ENCODE peak calls at places on chromosomes 2 and 18, in four cellular contexts. One of them, this sample, is unnamed.

GRCh38 chr2:210503622-210504300 is 27.2 kb upstream of the LANCL1 start:
- DNase-seq in AG20443: no peak
- DNase-seq in T-helper 1 cell: no peak
- DNase-seq in Daoy: no peak
- DNase-seq in this sample: no peak

GRCh38 chr2:222594679-222595078 is 61.2 kb downstream of the FARSB start:
- DNase-seq in AG20443: peak; percentile 66
- DNase-seq in T-helper 1 cell: no peak
- DNase-seq in Daoy: no peak
- DNase-seq in this sample: peak; percentile 35

GRCh38 chr18:63511285-63511684 is 30.9 kb upstream of the SERPINB12 start:
- DNase-seq in AG20443: peak; percentile 60
- DNase-seq in T-helper 1 cell: no peak
- DNase-seq in Daoy: peak; percentile 47
- DNase-seq in this sample: peak; percentile 65

GRCh38 chr18:10421859-10422258 is 32.6 kb upstream of the APCDD1 start:
- DNase-seq in AG20443: peak; percentile 77
- DNase-seq in T-helper 1 cell: no peak
- DNase-seq in Daoy: no peak
- DNase-seq in this sample: peak; percentile 12

GRCh38 chr18:3508576-3509559 is 58.9 kb downstream of the TGIF1 start:
- DNase-seq in AG20443: no peak
- DNase-seq in T-helper 1 cell: no peak
- DNase-seq in Daoy: no peak
- DNase-seq in this sample: no peak

GRCh38 chr18:31603335-31603734 is 11.7 kb downstream of the TTR start:
- DNase-seq in AG20443: no peak
- DNase-seq in T-helper 1 cell: no peak
- DNase-seq in Daoy: peak; percentile 17
- DNase-seq in this sample: peak; percentile 40

GRCh38 chr2:43171789-43172188 is 54.6 kb downstream of the ZFP36L2 start:
- DNase-seq in AG20443: peak; percentile 35
- DNase-seq in T-helper 1 cell: no peak
- DNase-seq in Daoy: peak; percentile 44
- DNase-seq in this sample: peak; percentile 51

GRCh38 chr2:27427863-27428212 is 593 bp upstream of the NRBP1 start:
- DNase-seq in AG20443: no peak
- DNase-seq in T-helper 1 cell: no peak
- DNase-seq in Daoy: no peak
- DNase-seq in this sample: no peak

GRCh38 chr2:160317113-160318099 is 117.3 kb upstream of the ITGB6 start:
- DNase-seq in AG20443: no peak
- DNase-seq in T-helper 1 cell: no peak
- DNase-seq in Daoy: no peak
- DNase-seq in this sample: no peak

GRCh38 chr2:116366212-116366611 is 1448.3 kb upstream of the DDX18 start:
- DNase-seq in AG20443: no peak
- DNase-seq in T-helper 1 cell: no peak
- DNase-seq in Daoy: no peak
- DNase-seq in this sample: no peak

GRCh38 chr2:36562245-36562644 is 35.7 kb downstream of the FEZ2 start:
- DNase-seq in AG20443: no peak
- DNase-seq in T-helper 1 cell: no peak
- DNase-seq in Daoy: peak; percentile 69
- DNase-seq in this sample: peak; percentile 65

GRCh38 chr2:241848761-241849615 is 9.7 kb downstream of the PDCD1 start:
- DNase-seq in AG20443: no peak
- DNase-seq in T-helper 1 cell: no peak
- DNase-seq in Daoy: no peak
- DNase-seq in this sample: no peak

GRCh38 chr2:101364878-101365277 is 22.4 kb downstream of the CREG2 start:
- DNase-seq in AG20443: no peak
- DNase-seq in T-helper 1 cell: no peak
- DNase-seq in Daoy: no peak
- DNase-seq in this sample: no peak

GRCh38 chr2:21515903-21516302 is 392.1 kb downstream of the TDRD15 start:
- DNase-seq in AG20443: no peak
- DNase-seq in T-helper 1 cell: no peak
- DNase-seq in Daoy: no peak
- DNase-seq in this sample: no peak

GRCh38 chr2:115364078-115364477 is 921.6 kb downstream of the DPP10 start:
- DNase-seq in AG20443: no peak
- DNase-seq in T-helper 1 cell: no peak
- DNase-seq in Daoy: no peak
- DNase-seq in this sample: no peak

GRCh38 chr2:224832207-224832606 is 116.0 kb upstream of the CCDC195 start:
- DNase-seq in AG20443: no peak
- DNase-seq in T-helper 1 cell: no peak
- DNase-seq in Daoy: no peak
- DNase-seq in this sample: no peak

GRCh38 chr18:47936975-47937374 is 6.5 kb upstream of the SMAD2 start:
- DNase-seq in AG20443: no peak
- DNase-seq in T-helper 1 cell: no peak
- DNase-seq in Daoy: no peak
- DNase-seq in this sample: no peak

GRCh38 chr2:240426797-240427721 is 8.4 kb upstream of the GPC1 start:
- DNase-seq in AG20443: no peak
- DNase-seq in T-helper 1 cell: no peak
- DNase-seq in Daoy: peak; percentile 75
- DNase-seq in this sample: peak; percentile 33

GRCh38 chr2:16476866-16477265 is 188.8 kb downstream of the CYRIA start:
- DNase-seq in AG20443: no peak
- DNase-seq in T-helper 1 cell: no peak
- DNase-seq in Daoy: no peak
- DNase-seq in this sample: no peak

GRCh38 chr2:48851161-48851560 is 95.6 kb upstream of the LHCGR start:
- DNase-seq in AG20443: no peak
- DNase-seq in T-helper 1 cell: no peak
- DNase-seq in Daoy: no peak
- DNase-seq in this sample: peak; percentile 56

GRCh38 chr2:224584111-224584764 is 925 bp downstream of the CUL3 start:
- DNase-seq in AG20443: peak; percentile 27
- DNase-seq in T-helper 1 cell: no peak
- DNase-seq in Daoy: peak; percentile 32
- DNase-seq in this sample: peak; percentile 20

GRCh38 chr18:76983613-76984051 is 149.0 kb downstream of the MBP start:
- DNase-seq in AG20443: no peak
- DNase-seq in T-helper 1 cell: no peak
- DNase-seq in Daoy: no peak
- DNase-seq in this sample: no peak

GRCh38 chr2:111898703-111899514 is 502 bp downstream of the MERTK start:
- DNase-seq in AG20443: peak; percentile 18
- DNase-seq in T-helper 1 cell: peak; percentile 14
- DNase-seq in Daoy: no peak
- DNase-seq in this sample: no peak

GRCh38 chr18:33097126-33097525 is 324.3 kb upstream of the KLHL14 start:
- DNase-seq in AG20443: no peak
- DNase-seq in T-helper 1 cell: no peak
- DNase-seq in Daoy: peak; percentile 21
- DNase-seq in this sample: no peak

GRCh38 chr18:48352051-48352755 is 57.0 kb downstream of the ZBTB7C start:
- DNase-seq in AG20443: no peak
- DNase-seq in T-helper 1 cell: no peak
- DNase-seq in Daoy: no peak
- DNase-seq in this sample: no peak

GRCh38 chr2:70870790-70871189 is 35.2 kb upstream of the CD207 start:
- DNase-seq in AG20443: no peak
- DNase-seq in T-helper 1 cell: no peak
- DNase-seq in Daoy: no peak
- DNase-seq in this sample: no peak

GRCh38 chr2:163644238-163644637 is 91.6 kb downstream of the FIGN start:
- DNase-seq in AG20443: no peak
- DNase-seq in T-helper 1 cell: no peak
- DNase-seq in Daoy: no peak
- DNase-seq in this sample: no peak

GRCh38 chr18:27652480-27653121 is 467.5 kb upstream of the CHST9 start:
- DNase-seq in AG20443: no peak
- DNase-seq in T-helper 1 cell: no peak
- DNase-seq in Daoy: no peak
- DNase-seq in this sample: no peak

GRCh38 chr2:110180036-110180435 is 24.8 kb downstream of the NPHP1 start:
- DNase-seq in AG20443: no peak
- DNase-seq in T-helper 1 cell: no peak
- DNase-seq in Daoy: no peak
- DNase-seq in this sample: no peak

GRCh38 chr2:36919041-36919837 is 47.1 kb downstream of the STRN start:
- DNase-seq in AG20443: no peak
- DNase-seq in T-helper 1 cell: no peak
- DNase-seq in Daoy: no peak
- DNase-seq in this sample: no peak

GRCh38 chr18:3885209-3885792 is 435.3 kb downstream of the TGIF1 start:
- DNase-seq in AG20443: no peak
- DNase-seq in T-helper 1 cell: no peak
- DNase-seq in Daoy: no peak
- DNase-seq in this sample: peak; percentile 16

GRCh38 chr2:231611273-231612198 is 18.9 kb downstream of the TEX44 start:
- DNase-seq in AG20443: peak; percentile 77
- DNase-seq in T-helper 1 cell: no peak
- DNase-seq in Daoy: peak; percentile 93
- DNase-seq in this sample: peak; percentile 95

GRCh38 chr18:3675446-3675845 is 225.5 kb downstream of the TGIF1 start:
- DNase-seq in AG20443: peak; percentile 27
- DNase-seq in T-helper 1 cell: no peak
- DNase-seq in Daoy: peak; percentile 55
- DNase-seq in this sample: peak; percentile 37

GRCh38 chr2:69088471-69088870 is 75.5 kb downstream of the ANTXR1 start:
- DNase-seq in AG20443: peak; percentile 40
- DNase-seq in T-helper 1 cell: no peak
- DNase-seq in Daoy: no peak
- DNase-seq in this sample: peak; percentile 25

GRCh38 chr18:79949571-79950439 is 1.6 kb downstream of the SLC66A2 start:
- DNase-seq in AG20443: no peak
- DNase-seq in T-helper 1 cell: no peak
- DNase-seq in Daoy: no peak
- DNase-seq in this sample: no peak

GRCh38 chr2:142918624-142919023 is 41.2 kb downstream of the KYNU start:
- DNase-seq in AG20443: no peak
- DNase-seq in T-helper 1 cell: no peak
- DNase-seq in Daoy: no peak
- DNase-seq in this sample: no peak

This sample was measured in HT1080.